ENCODE peak calls at places on chromosomes 4 and X, in eight cellular contexts. T, V, I, C, J, S, Q and O are unnamed samples.

GRCh38 chrX:49212861-49213260 is 12.9 kb upstream of the SYP start:
- DNase-seq in C (no peak), T (no peak), I (no peak), J (no peak), V (no peak), S (no peak), Q (no peak), O (no peak)

GRCh38 chr4:4677825-4678522 is 136.1 kb upstream of the STX18 start:
- DNase-seq in V (peak), C (peak), J (no peak), T (peak), S (no peak), I (peak), Q (no peak), O (peak)

GRCh38 chr4:152862608-152863007 is 73.5 kb upstream of the FHDC1 start:
- DNase-seq in J (no peak), S (no peak), V (no peak), T (no peak), I (no peak), Q (no peak), C (no peak), O (no peak)

GRCh38 chr4:54187148-54187547 is 41.9 kb upstream of the PDGFRA start:
- DNase-seq in C (no peak), T (no peak), S (no peak), I (peak), Q (no peak), J (no peak), V (no peak), O (no peak)

GRCh38 chr4:70895405-70895804 is 6.8 kb upstream of the MOB1B start:
- DNase-seq in J (no peak), T (no peak), Q (no peak), S (no peak), C (no peak), I (no peak), V (no peak), O (no peak)

GRCh38 chr4:105751718-105752299 is 43.2 kb downstream of the GSTCD start:
- DNase-seq in V (no peak), J (no peak), I (no peak), C (no peak), T (no peak), S (no peak), Q (no peak), O (no peak)

GRCh38 chr4:105765690-105766407 is 57.3 kb downstream of the GSTCD start:
- DNase-seq in J (no peak), C (no peak), S (no peak), Q (no peak), T (no peak), I (peak), V (peak), O (peak)

GRCh38 chr4:184937030-184937710 is 81.1 kb upstream of the HELT start:
- DNase-seq in J (no peak), C (peak), S (no peak), Q (no peak), I (no peak), V (no peak), T (no peak), O (no peak)

GRCh38 chr4:13529130-13529919 is 15.0 kb downstream of the NKX3-2 start:
- DNase-seq in J (no peak), I (no peak), Q (no peak), V (no peak), T (no peak), C (no peak), S (no peak), O (peak)

GRCh38 chr4:81466841-81467671 is 4.7 kb downstream of the RASGEF1B start:
- DNase-seq in I (peak), S (no peak), V (peak), C (peak), J (no peak), T (peak), Q (no peak), O (peak)

GRCh38 chr4:8525383-8526120 is 54.6 kb upstream of the GPR78 start:
- DNase-seq in C (peak), J (no peak), I (peak), Q (no peak), V (no peak), S (no peak), T (no peak), O (no peak)

GRCh38 chrX:84469226-84469625 is 33.0 kb downstream of the HDX start:
- DNase-seq in Q (no peak), T (no peak), S (no peak), C (no peak), J (no peak), V (peak), I (peak), O (no peak)

GRCh38 chr4:7807351-7807921 is 132.2 kb downstream of the AFAP1 start:
- DNase-seq in T (no peak), V (no peak), S (no peak), Q (no peak), J (no peak), I (no peak), C (no peak), O (no peak)

GRCh38 chr4:78645853-78646757 is 94.5 kb downstream of the ANXA3 start:
- DNase-seq in S (peak), T (no peak), Q (peak), C (no peak), I (peak), V (peak), J (no peak), O (no peak)

GRCh38 chr4:176792348-176793059 is at the start of gene VEGFC:
- DNase-seq in J (no peak), I (peak), S (no peak), Q (peak), T (peak), C (no peak), V (peak), O (peak)

GRCh38 chr4:176794151-176794550 is 1.4 kb upstream of the VEGFC start:
- DNase-seq in Q (no peak), V (peak), T (no peak), S (no peak), I (peak), J (no peak), C (no peak), O (no peak)

GRCh38 chr4:176791591-176792347 is 953 bp downstream of the VEGFC start:
- DNase-seq in V (peak), T (peak), S (no peak), Q (no peak), I (peak), C (no peak), J (no peak), O (peak)

GRCh38 chr4:176794651-176795050 is 1.9 kb upstream of the VEGFC start:
- DNase-seq in I (no peak), Q (no peak), T (no peak), S (no peak), V (no peak), J (no peak), C (no peak), O (no peak)

GRCh38 chr4:176793060-176793605 is 411 bp upstream of the VEGFC start:
- DNase-seq in V (no peak), Q (no peak), I (no peak), C (no peak), J (no peak), S (no peak), T (no peak), O (no peak)
- H3K4me3 ChIP-seq in V (peak), Q (no peak), I (peak), C (no peak), J (peak), S (peak), T (peak), O (peak)

GRCh38 chrX:21839334-21840198 is at the start of gene MBTPS2:
- DNase-seq in C (peak), T (peak), Q (peak), I (peak), S (peak), J (peak), V (peak), O (peak)

GRCh38 chrX:21837056-21837455 is 2.4 kb upstream of the MBTPS2 start:
- DNase-seq in S (no peak), J (no peak), I (no peak), T (no peak), Q (no peak), C (no peak), V (no peak), O (no peak)

GRCh38 chrX:21843179-21843578 is 3.8 kb downstream of the MBTPS2 start:
- DNase-seq in S (no peak), J (no peak), T (no peak), Q (no peak), C (peak), V (no peak), I (no peak), O (no peak)

GRCh38 chrX:21840199-21840557 is 761 bp downstream of the MBTPS2 start:
- DNase-seq in V (peak), J (no peak), Q (no peak), T (no peak), S (no peak), C (no peak), I (peak), O (no peak)

GRCh38 chrX:21838937-21839333 is 482 bp upstream of the MBTPS2 start:
- DNase-seq in Q (no peak), J (no peak), V (peak), S (no peak), I (no peak), C (no peak), T (no peak), O (no peak)
- H3K4me3 ChIP-seq in Q (peak), J (peak), V (peak), S (peak), I (peak), C (peak), T (peak), O (peak)

GRCh38 chr4:21544410-21544809 is 404.2 kb downstream of the KCNIP4 start:
- DNase-seq in I (no peak), T (no peak), C (no peak), V (no peak), S (no peak), Q (no peak), J (no peak), O (peak)

DNA sequence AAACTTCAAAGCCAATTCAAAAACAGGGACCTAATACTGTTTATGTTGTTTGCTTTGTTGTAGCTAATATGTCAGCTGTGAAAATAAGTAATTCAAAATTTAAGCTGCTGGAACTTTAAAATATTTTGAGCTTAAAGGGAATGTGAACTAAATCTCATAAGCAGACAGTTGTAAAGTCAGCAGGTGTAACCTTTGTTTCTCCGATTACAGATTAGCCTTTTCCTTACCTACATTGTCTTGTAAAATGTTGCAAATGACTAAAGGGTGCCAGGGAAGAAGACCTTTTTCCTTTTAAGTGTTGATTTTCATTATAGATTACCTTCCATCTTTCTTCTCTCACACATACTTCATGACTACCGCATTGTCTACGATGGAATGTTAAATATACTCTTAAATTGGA is 405.1 kb downstream of the KCNIP4 start:
- DNase-seq in C (no peak), T (no peak), J (no peak), I (no peak), Q (no peak), V (no peak), S (no peak), O (no peak)
- H3K4me3 ChIP-seq in C (no peak), T (no peak), J (no peak), I (no peak), Q (no peak), V (no peak), S (no peak), O (no peak)

GRCh38 chr4:15677507-15677988 is 4.1 kb upstream of the FAM200B start:
- DNase-seq in Q (no peak), J (no peak), S (no peak), C (no peak), V (peak), T (no peak), I (peak), O (no peak)

GRCh38 chr4:15682340-15682725 is 706 bp downstream of the FAM200B start:
- DNase-seq in I (peak), T (no peak), Q (no peak), V (peak), C (no peak), J (no peak), S (no peak), O (no peak)

GRCh38 chr4:15682790-15683495 is 1.3 kb downstream of the FAM200B start:
- DNase-seq in V (no peak), I (no peak), T (no peak), S (no peak), Q (no peak), J (no peak), C (no peak), O (no peak)

GRCh38 chr4:15681372-15682339 is at the start of gene FAM200B:
- DNase-seq in J (peak), V (peak), T (peak), C (peak), Q (peak), S (peak), I (peak), O (peak)

GRCh38 chr4:15681067-15681371 is 608 bp upstream of the FAM200B start:
- DNase-seq in I (no peak), S (no peak), V (no peak), C (no peak), T (no peak), J (no peak), Q (no peak), O (no peak)
- H3K4me3 ChIP-seq in I (peak), S (peak), V (peak), C (peak), T (peak), J (peak), Q (peak), O (peak)

GRCh38 chrX:21748235-21748634 is 9.7 kb downstream of the SMPX start:
- DNase-seq in C (no peak), Q (no peak), V (no peak), I (no peak), S (no peak), J (no peak), T (no peak), O (no peak)

GRCh38 chrX:21747523-21747922 is 10.4 kb downstream of the SMPX start:
- DNase-seq in V (no peak), J (no peak), T (no peak), Q (peak), I (peak), S (no peak), C (no peak), O (no peak)

GRCh38 chrX:21744721-21745120 is 13.2 kb downstream of the SMPX start:
- DNase-seq in C (no peak), Q (no peak), T (no peak), V (no peak), I (no peak), J (no peak), S (no peak), O (no peak)

GRCh38 chrX:21745756-21746155 is 12.2 kb downstream of the SMPX start:
- DNase-seq in Q (peak), V (peak), S (no peak), I (peak), C (peak), T (peak), J (no peak), O (peak)

GRCh38 chrX:21749924-21750323 is 8.0 kb downstream of the SMPX start:
- DNase-seq in Q (no peak), J (no peak), I (no peak), S (no peak), T (peak), C (no peak), V (no peak), O (no peak)
- H3K4me3 ChIP-seq in Q (no peak), J (no peak), I (no peak), S (no peak), T (no peak), C (no peak), V (no peak), O (no peak)

GRCh38 chr4:38856524-38857337 is at the start of gene TLR6:
- DNase-seq in J (no peak), C (peak), T (peak), V (peak), Q (no peak), S (no peak), I (peak), O (peak)
- H3K4me3 ChIP-seq in J (peak), C (no peak), T (no peak), V (peak), Q (no peak), S (peak), I (peak), O (no peak)

GRCh38 chrX:39854772-39855747 is 242.7 kb downstream of the BCOR start:
- DNase-seq in I (no peak), T (no peak), V (no peak), C (no peak), J (no peak), S (no peak), Q (no peak), O (no peak)
- H3K4me3 ChIP-seq in I (no peak), T (no peak), V (no peak), C (no peak), J (no peak), S (no peak), Q (no peak), O (no peak)

DNA sequence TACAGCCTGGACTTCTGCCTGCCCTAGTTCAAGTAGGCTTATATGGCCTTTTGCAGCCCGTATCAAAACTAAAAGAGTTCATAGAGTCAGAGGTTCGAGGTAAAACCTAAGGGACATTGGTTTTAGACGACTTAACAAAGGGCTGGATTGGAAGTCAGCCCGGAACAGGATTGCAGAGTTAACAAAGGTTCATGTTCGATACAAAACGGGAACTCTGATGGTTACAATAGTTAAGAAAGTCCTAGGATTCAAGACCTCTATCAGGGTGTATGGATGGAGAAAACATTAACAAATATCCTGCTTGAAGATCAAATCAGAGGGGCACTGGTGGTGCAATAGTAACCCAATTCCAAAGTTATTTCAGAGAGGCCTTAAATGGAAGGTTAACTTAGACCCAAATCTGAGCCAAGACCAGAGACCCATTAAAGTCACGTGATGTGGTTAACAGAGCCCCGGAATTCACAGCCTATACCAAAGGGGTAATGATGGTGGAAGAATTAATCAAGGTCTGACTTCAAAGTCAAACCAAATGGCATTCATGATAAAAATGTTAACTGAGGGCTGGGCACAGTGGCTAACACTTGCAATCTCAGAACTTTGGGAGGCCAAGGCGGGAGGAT is 656 bp upstream of the ZNF630 start:
- DNase-seq in C (no peak), J (no peak), I (no peak), S (no peak), V (no peak), T (no peak), Q (no peak), O (no peak)
- H3K4me3 ChIP-seq in C (no peak), J (peak), I (no peak), S (peak), V (peak), T (peak), Q (no peak), O (peak)